ENCODE peak calls at places on chromosomes 7 and 10, in ten cellular contexts. V is glutamatergic neuron; R is GM03348; U is AG09309; H is RPMI7951; N is NCI-H2081; Y is RKO; D is hepatocyte; P is posterior vena cava; E is stimulated activated CD4-positive, alpha-beta T cell treated with anti-CD3 and anti-CD28 coated beads, Interleukin-12 subunit alpha, Interleukin-12 subunit beta, amount 100 ng/mL, for 24 hours. F is an unnamed sample.

GRCh38 chr10:28687683-28688001 is 10.3 kb downstream of the BAMBI start:
- DNase-seq in V (no peak), R (no peak), U (no peak), H (no peak), N (no peak), Y (no peak), D (no peak), P (no peak), E (no peak), F (no peak)

GRCh38 chr7:103735377-103735776 is 254.1 kb downstream of the RELN start:
- DNase-seq in V (no peak), R (no peak), U (no peak), H (no peak), N (no peak), Y (peak), D (no peak), P (no peak), E (no peak), F (no peak)

GRCh38 chr7:151993977-151994676 is 31.3 kb upstream of the GALNT11 start:
- DNase-seq in V (no peak), R (no peak), U (no peak), H (no peak), N (no peak), Y (no peak), D (no peak), P (no peak), E (peak), F (no peak)

GRCh38 chr10:4354382-4354812 is 471.6 kb upstream of the AKR1E2 start:
- DNase-seq in V (no peak), R (no peak), U (peak), H (peak), N (no peak), Y (peak), D (peak), P (no peak), E (no peak), F (no peak)

GRCh38 chr7:159042639-159043101 is 102.0 kb downstream of the VIPR2 start:
- DNase-seq in V (no peak), R (no peak), U (no peak), H (no peak), N (no peak), Y (no peak), D (no peak), P (peak), E (no peak), F (peak)

GRCh38 chr10:30374353-30374752 is 25.3 kb upstream of the MTPAP start:
- DNase-seq in V (no peak), R (no peak), U (no peak), H (peak), N (no peak), Y (peak), D (peak), P (no peak), E (no peak), F (peak)

GRCh38 chr10:60335708-60336107 is 54.0 kb downstream of the ANK3 start:
- DNase-seq in V (no peak), R (no peak), U (no peak), H (peak), N (no peak), Y (peak), D (no peak), P (no peak), E (no peak), F (no peak)

GRCh38 chr10:28479927-28480326 is 53.0 kb upstream of the WAC start:
- DNase-seq in V (no peak), R (no peak), U (no peak), H (no peak), N (no peak), Y (no peak), D (no peak), P (no peak), E (no peak), F (no peak)

GRCh38 chr7:31633894-31634494 is 53.0 kb upstream of the PPP1R17 start:
- DNase-seq in V (peak), R (peak), U (no peak), H (peak), N (peak), Y (peak), D (peak), P (no peak), E (no peak), F (no peak)

GRCh38 chr10:132548869-132549268 is 11.3 kb downstream of the INPP5A start:
- DNase-seq in V (no peak), R (no peak), U (no peak), H (no peak), N (no peak), Y (no peak), D (no peak), P (peak), E (no peak), F (peak)

GRCh38 chr10:89438525-89438924 is 24.2 kb downstream of the IFIT5 start:
- DNase-seq in V (no peak), R (no peak), U (no peak), H (no peak), N (no peak), Y (no peak), D (no peak), P (no peak), E (no peak), F (no peak)

GRCh38 chr10:131695814-131696165 is 205.0 kb upstream of the PPP2R2D start:
- DNase-seq in V (no peak), R (no peak), U (no peak), H (no peak), N (no peak), Y (no peak), D (no peak), P (peak), E (no peak), F (no peak)

GRCh38 chr10:79381804-79382221 is 34.5 kb downstream of the PPIF start:
- DNase-seq in V (no peak), R (peak), U (peak), H (peak), N (no peak), Y (peak), D (peak), P (peak), E (no peak), F (peak)

GRCh38 chr10:78307576-78307975 is 273.9 kb downstream of the RPS24 start:
- DNase-seq in V (no peak), R (no peak), U (no peak), H (no peak), N (no peak), Y (no peak), D (no peak), P (no peak), E (no peak), F (no peak)

GRCh38 chr7:41451826-41452225 is 251.1 kb downstream of the INHBA start:
- DNase-seq in V (no peak), R (peak), U (no peak), H (peak), N (no peak), Y (no peak), D (no peak), P (no peak), E (no peak), F (no peak)

GRCh38 chr10:80599424-80599847 is 61.7 kb downstream of the SH2D4B start:
- DNase-seq in V (peak), R (peak), U (no peak), H (peak), N (no peak), Y (peak), D (peak), P (no peak), E (peak), F (peak)

GRCh38 chr10:86366033-86366901 is at the start of gene GRID1:
- DNase-seq in V (peak), R (peak), U (no peak), H (no peak), N (peak), Y (no peak), D (peak), P (peak), E (no peak), F (peak)

GRCh38 chr10:58734116-58734515 is 221.4 kb downstream of the BICC1 start:
- DNase-seq in V (no peak), R (peak), U (peak), H (peak), N (no peak), Y (no peak), D (no peak), P (no peak), E (no peak), F (no peak)

GRCh38 chr7:93165447-93165846 is 17.3 kb upstream of the SAMD9L start:
- DNase-seq in V (no peak), R (no peak), U (no peak), H (peak), N (no peak), Y (no peak), D (no peak), P (no peak), E (no peak), F (no peak)

GRCh38 chr7:33050425-33051318 is 11.9 kb downstream of the NT5C3A start:
- DNase-seq in V (no peak), R (peak), U (peak), H (peak), N (peak), Y (peak), D (peak), P (no peak), E (no peak), F (no peak)

GRCh38 chr10:14584643-14585042 is 190.1 kb downstream of the FAM107B start:
- DNase-seq in V (no peak), R (no peak), U (no peak), H (no peak), N (no peak), Y (no peak), D (no peak), P (no peak), E (no peak), F (no peak)

GRCh38 chr7:36468361-36469140 is 78.9 kb downstream of the ANLN start:
- DNase-seq in V (no peak), R (no peak), U (no peak), H (no peak), N (no peak), Y (no peak), D (no peak), P (no peak), E (no peak), F (no peak)

GRCh38 chr10:47045331-47045861 is 134.2 kb downstream of the PTPN20 start:
- DNase-seq in V (no peak), R (no peak), U (no peak), H (no peak), N (no peak), Y (no peak), D (no peak), P (no peak), E (no peak), F (peak)

GRCh38 chr7:74343281-74344127 is 54.3 kb downstream of the CLIP2 start:
- DNase-seq in V (no peak), R (peak), U (peak), H (peak), N (no peak), Y (peak), D (no peak), P (no peak), E (no peak), F (no peak)

GRCh38 chr10:69869291-69869841 is 67.7 kb downstream of the COL13A1 start:
- DNase-seq in V (no peak), R (peak), U (peak), H (peak), N (no peak), Y (no peak), D (no peak), P (no peak), E (no peak), F (no peak)

GRCh38 chr10:21417172-21417712 is 108.2 kb downstream of the SKIDA1 start:
- DNase-seq in V (no peak), R (no peak), U (no peak), H (no peak), N (no peak), Y (no peak), D (no peak), P (no peak), E (no peak), F (no peak)